ENCODE peak calls at places on chromosomes 12 and 14, in nine cellular contexts. A, C, D, Q, I, F, S, J and M are unnamed samples.

GRCh38 chr14:102264775-102265174 is 40.2 kb downstream of the MOK start:
- DNase-seq in A (no peak), C (no peak), D (no peak), Q (no peak), I (no peak), F (no peak), S (no peak), J (no peak), M (no peak)

GRCh38 chr14:64293976-64294671 is at the start of gene ESR2:
- DNase-seq in A (peak), C (peak), D (peak), Q (no peak), I (no peak), F (peak), S (peak), J (peak), M (no peak)

GRCh38 chr12:76634074-76634570 is 74.6 kb upstream of the OSBPL8 start:
- DNase-seq in A (no peak), C (no peak), D (no peak), Q (no peak), I (no peak), F (no peak), S (no peak), J (no peak), M (no peak)

GRCh38 chr14:90161129-90161528 is 95.2 kb upstream of the PSMC1 start:
- DNase-seq in A (no peak), C (no peak), D (no peak), Q (no peak), I (no peak), F (no peak), S (no peak), J (no peak), M (no peak)

GRCh38 chr14:23121401-23121800 is 2.3 kb upstream of the CEBPE start:
- DNase-seq in A (peak), C (no peak), D (no peak), Q (no peak), I (no peak), F (peak), S (no peak), J (no peak), M (no peak)

GRCh38 chr14:104799657-104800599 is 973 bp upstream of the ZBTB42 start:
- DNase-seq in A (peak), C (peak), D (peak), Q (peak), I (peak), F (peak), S (peak), J (no peak), M (no peak)

GRCh38 chr12:116636636-116637519 is 77.7 kb downstream of the MAP1LC3B2 start:
- DNase-seq in A (no peak), C (no peak), D (no peak), Q (no peak), I (no peak), F (no peak), S (no peak), J (peak), M (no peak)

GRCh38 chr14:73502017-73502619 is 11.4 kb downstream of the RIOX1 start:
- DNase-seq in A (no peak), C (no peak), D (no peak), Q (no peak), I (no peak), F (no peak), S (no peak), J (no peak), M (no peak)

GRCh38 chr12:108063192-108063591 is 65.9 kb upstream of the WSCD2 start:
- DNase-seq in A (no peak), C (no peak), D (no peak), Q (no peak), I (no peak), F (no peak), S (no peak), J (peak), M (no peak)

GRCh38 chr12:100672075-100672592 is 98.7 kb downstream of the GAS2L3 start:
- DNase-seq in A (no peak), C (no peak), D (peak), Q (no peak), I (no peak), F (no peak), S (no peak), J (peak), M (no peak)

GRCh38 chr12:39402922-39403321 is 40.0 kb downstream of the KIF21A start:
- DNase-seq in A (no peak), C (no peak), D (no peak), Q (no peak), I (no peak), F (no peak), S (no peak), J (no peak), M (no peak)

GRCh38 chr14:68084256-68084655 is 264.7 kb downstream of the RAD51B start:
- DNase-seq in A (no peak), C (no peak), D (no peak), Q (no peak), I (no peak), F (no peak), S (no peak), J (peak), M (no peak)

GRCh38 chr14:76781648-76782051 is 20.4 kb downstream of the VASH1 start:
- DNase-seq in A (no peak), C (no peak), D (no peak), Q (no peak), I (no peak), F (no peak), S (no peak), J (no peak), M (no peak)

GRCh38 chr14:100791995-100792394 is 33.9 kb upstream of the MEG3 start:
- DNase-seq in A (no peak), C (no peak), D (no peak), Q (no peak), I (no peak), F (no peak), S (no peak), J (no peak), M (no peak)

GRCh38 chr14:104801284-104802119 is 601 bp downstream of the ZBTB42 start:
- DNase-seq in A (peak), C (no peak), D (no peak), Q (no peak), I (no peak), F (no peak), S (peak), J (no peak), M (no peak)

GRCh38 chr14:56121786-56122185 is 3.6 kb downstream of the PELI2 start:
- DNase-seq in A (no peak), C (no peak), D (no peak), Q (no peak), I (no peak), F (no peak), S (no peak), J (no peak), M (no peak)

GRCh38 chr12:56082382-56082781 is 2.4 kb downstream of the ERBB3 start:
- DNase-seq in A (no peak), C (no peak), D (no peak), Q (no peak), I (no peak), F (no peak), S (no peak), J (no peak), M (no peak)

GRCh38 chr12:132131229-132131628 is 12.9 kb downstream of the DDX51 start:
- DNase-seq in A (no peak), C (no peak), D (no peak), Q (no peak), I (no peak), F (no peak), S (no peak), J (no peak), M (no peak)

GRCh38 chr12:19052689-19053088 is 76.8 kb upstream of the PLEKHA5 start:
- DNase-seq in A (no peak), C (no peak), D (no peak), Q (no peak), I (no peak), F (no peak), S (no peak), J (no peak), M (no peak)

DNA sequence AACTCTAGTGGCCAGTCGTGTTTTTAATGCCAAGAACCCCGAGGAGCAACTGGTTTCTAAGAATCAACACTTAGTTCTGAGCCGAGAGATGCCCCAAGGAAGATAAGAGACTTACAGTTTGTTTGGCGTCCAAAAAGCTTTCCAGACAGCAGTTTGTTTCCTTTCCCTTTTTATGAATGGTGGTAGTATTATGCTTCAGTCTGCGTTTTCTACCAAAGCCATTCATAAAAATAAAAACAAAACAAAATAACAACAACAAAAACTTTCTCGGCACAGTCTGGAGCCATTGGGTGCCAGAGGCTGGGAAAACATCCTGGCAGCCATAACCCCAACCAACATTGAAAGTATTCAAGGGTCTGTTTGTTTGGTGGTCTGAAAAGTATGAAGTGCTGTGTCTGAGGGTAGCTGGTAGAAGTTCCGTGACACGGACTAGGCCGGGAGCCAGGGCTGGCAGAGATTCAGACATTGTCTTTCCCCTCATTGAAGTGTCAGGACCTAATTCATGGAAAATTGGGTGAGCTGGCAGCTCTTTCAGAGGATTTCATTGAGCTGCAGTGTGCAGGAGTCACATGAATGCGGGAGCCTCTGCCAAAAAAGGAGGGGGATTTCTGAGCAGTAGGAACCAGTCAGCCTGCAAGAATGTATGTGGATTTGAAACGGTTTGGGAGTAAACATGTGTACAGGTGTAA is 124.2 kb downstream of the HMGA2 start:
- DNase-seq in A (peak), C (no peak), D (peak), Q (peak), I (peak), F (peak), S (peak), J (peak), M (peak)
- H3K27ac ChIP-seq in A (no peak), C (no peak), D (peak), Q (no peak), I (no peak), F (no peak), S (peak), J (peak), M (no peak)

GRCh38 chr12:85804663-85805062 is 31.5 kb downstream of the RASSF9 start:
- DNase-seq in A (no peak), C (no peak), D (no peak), Q (no peak), I (no peak), F (no peak), S (no peak), J (no peak), M (no peak)
- H3K27ac ChIP-seq in A (no peak), C (no peak), D (no peak), Q (no peak), I (no peak), F (no peak), S (no peak), J (no peak), M (no peak)

DNA sequence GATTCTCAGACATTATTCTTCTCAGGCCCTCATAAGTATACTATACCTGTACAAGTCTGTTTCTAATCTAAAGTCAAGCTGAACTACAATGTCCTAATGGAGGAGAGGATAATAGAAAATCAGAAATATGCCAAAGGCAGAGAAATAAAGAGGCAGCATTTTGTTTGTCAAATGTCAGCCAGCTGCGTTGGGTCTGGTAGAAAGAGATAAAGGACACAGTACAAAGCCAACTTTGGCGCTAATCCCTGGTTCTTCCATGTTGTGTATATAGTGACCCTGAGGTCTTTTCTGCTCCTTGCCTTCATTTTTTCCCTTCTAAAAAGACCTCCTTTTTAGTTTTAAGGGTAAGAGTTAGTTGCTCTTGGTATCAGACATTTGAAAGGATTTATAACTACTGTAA is 103.1 kb downstream of the PRICKLE1 start:
- DNase-seq in A (no peak), C (no peak), D (no peak), Q (no peak), I (no peak), F (no peak), S (no peak), J (no peak), M (no peak)
- H3K27ac ChIP-seq in A (no peak), C (no peak), D (no peak), Q (no peak), I (no peak), F (no peak), S (no peak), J (no peak), M (no peak)

DNA sequence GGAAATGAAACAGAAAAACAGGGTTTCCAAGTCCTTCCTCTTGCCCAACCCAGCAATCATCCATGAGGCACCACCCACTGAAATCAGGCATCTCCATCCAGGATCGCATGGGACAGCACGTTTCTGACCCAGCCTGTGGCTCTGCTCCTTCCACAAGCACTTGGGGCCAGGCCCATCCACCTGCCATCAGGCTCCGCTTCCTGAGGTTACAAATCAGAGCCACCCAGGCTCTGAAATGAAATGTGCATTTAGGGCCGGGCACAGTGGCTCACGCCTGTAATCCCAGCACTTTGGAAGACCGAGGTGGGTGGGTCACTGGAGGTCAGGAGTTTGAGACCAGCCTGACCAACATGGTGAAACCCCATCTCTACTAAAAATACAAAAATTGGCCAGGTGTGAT is 717 bp upstream of the KRT78 start:
- DNase-seq in A (no peak), C (no peak), D (no peak), Q (no peak), I (no peak), F (peak), S (no peak), J (no peak), M (no peak)
- H3K27ac ChIP-seq in A (no peak), C (no peak), D (no peak), Q (no peak), I (no peak), F (no peak), S (no peak), J (no peak), M (no peak)

GRCh38 chr12:10218021-10218420 is 5.3 kb downstream of the GABARAPL1 start:
- DNase-seq in A (no peak), C (no peak), D (no peak), Q (no peak), I (no peak), F (no peak), S (no peak), J (no peak), M (no peak)

GRCh38 chr12:10215451-10215850 is 2.8 kb downstream of the GABARAPL1 start:
- DNase-seq in A (no peak), C (no peak), D (no peak), Q (no peak), I (no peak), F (no peak), S (no peak), J (no peak), M (no peak)

GRCh38 chr12:10221846-10222245 is 9.2 kb downstream of the GABARAPL1 start:
- DNase-seq in A (no peak), C (no peak), D (no peak), Q (no peak), I (no peak), F (no peak), S (no peak), J (no peak), M (no peak)

GRCh38 chr12:10223208-10223607 is 10.5 kb downstream of the GABARAPL1 start:
- DNase-seq in A (no peak), C (no peak), D (no peak), Q (no peak), I (no peak), F (no peak), S (no peak), J (no peak), M (no peak)

GRCh38 chr12:10220398-10221077 is 7.9 kb downstream of the GABARAPL1 start:
- DNase-seq in A (peak), C (no peak), D (no peak), Q (peak), I (peak), F (no peak), S (no peak), J (no peak), M (no peak)
- H3K27ac ChIP-seq in A (no peak), C (no peak), D (no peak), Q (peak), I (peak), F (peak), S (no peak), J (no peak), M (peak)

GRCh38 chr14:50011242-50011641 is 105.1 kb downstream of the VCPKMT start:
- DNase-seq in A (no peak), C (no peak), D (no peak), Q (no peak), I (no peak), F (no peak), S (no peak), J (no peak), M (no peak)

GRCh38 chr14:50007123-50007903 is 109.1 kb downstream of the VCPKMT start:
- DNase-seq in A (no peak), C (no peak), D (no peak), Q (no peak), I (no peak), F (no peak), S (no peak), J (peak), M (no peak)

GRCh38 chr14:50006141-50006540 is 110.2 kb downstream of the VCPKMT start:
- DNase-seq in A (no peak), C (no peak), D (no peak), Q (no peak), I (no peak), F (no peak), S (no peak), J (no peak), M (no peak)

GRCh38 chr14:50010752-50011151 is 105.6 kb downstream of the VCPKMT start:
- DNase-seq in A (no peak), C (no peak), D (no peak), Q (no peak), I (no peak), F (no peak), S (no peak), J (no peak), M (no peak)

GRCh38 chr14:50008562-50009355 is 107.6 kb downstream of the VCPKMT start:
- DNase-seq in A (no peak), C (no peak), D (no peak), Q (no peak), I (no peak), F (no peak), S (no peak), J (peak), M (no peak)
- H3K27ac ChIP-seq in A (no peak), C (no peak), D (no peak), Q (no peak), I (peak), F (no peak), S (no peak), J (peak), M (no peak)